ENCODE peak calls at places on chromosomes 7 and 10, in ten cellular contexts. One of them, this sample, is unnamed.

GRCh38 chr7:74183653-74184450 is 9.7 kb downstream of the EIF4H start:
- DNase-seq in activated CD8-positive, alpha-beta T cell treated with anti-CD3 and anti-CD28 coated beads for 36 hours: peak
- DNase-seq in Calu3: peak
- DNase-seq in B cell: no peak
- DNase-seq in prostate gland: no peak
- DNase-seq in activated T-helper 9 cell treated with anti-CD3 and anti-CD28 coated beads, Interleukin-2, amount 50 U/mL, for 16 hours: no peak
- DNase-seq in T-helper 1 cell: no peak
- DNase-seq in effector CD8-positive, alpha-beta T cell: no peak
- DNase-seq in RWPE1: no peak
- DNase-seq in body of pancreas: no peak
- DNase-seq in this sample: no peak

GRCh38 chr10:60817135-60817805 is 39.0 kb downstream of the CDK1 start:
- DNase-seq in RWPE1: no peak
- DNase-seq in activated CD8-positive, alpha-beta T cell treated with anti-CD3 and anti-CD28 coated beads for 36 hours: no peak
- DNase-seq in T-helper 1 cell: no peak
- DNase-seq in prostate gland: peak
- DNase-seq in activated T-helper 9 cell treated with anti-CD3 and anti-CD28 coated beads, Interleukin-2, amount 50 U/mL, for 16 hours: no peak
- DNase-seq in B cell: no peak
- DNase-seq in Calu3: no peak
- DNase-seq in body of pancreas: peak
- DNase-seq in effector CD8-positive, alpha-beta T cell: no peak
- DNase-seq in this sample: no peak

GRCh38 chr10:43049081-43049551 is 27.8 kb upstream of the RET start:
- DNase-seq in body of pancreas: no peak
- DNase-seq in T-helper 1 cell: no peak
- DNase-seq in effector CD8-positive, alpha-beta T cell: no peak
- DNase-seq in prostate gland: no peak
- DNase-seq in activated CD8-positive, alpha-beta T cell treated with anti-CD3 and anti-CD28 coated beads for 36 hours: no peak
- DNase-seq in B cell: no peak
- DNase-seq in RWPE1: no peak
- DNase-seq in Calu3: no peak
- DNase-seq in activated T-helper 9 cell treated with anti-CD3 and anti-CD28 coated beads, Interleukin-2, amount 50 U/mL, for 16 hours: no peak
- DNase-seq in this sample: no peak

GRCh38 chr7:81676105-81676811 is 93.6 kb downstream of the HGF start:
- DNase-seq in T-helper 1 cell: no peak
- DNase-seq in B cell: no peak
- DNase-seq in activated T-helper 9 cell treated with anti-CD3 and anti-CD28 coated beads, Interleukin-2, amount 50 U/mL, for 16 hours: no peak
- DNase-seq in activated CD8-positive, alpha-beta T cell treated with anti-CD3 and anti-CD28 coated beads for 36 hours: no peak
- DNase-seq in Calu3: no peak
- DNase-seq in body of pancreas: no peak
- DNase-seq in effector CD8-positive, alpha-beta T cell: no peak
- DNase-seq in RWPE1: no peak
- DNase-seq in prostate gland: no peak
- DNase-seq in this sample: no peak

GRCh38 chr10:74079914-74080590 is 70.6 kb downstream of the AP3M1 start:
- DNase-seq in activated T-helper 9 cell treated with anti-CD3 and anti-CD28 coated beads, Interleukin-2, amount 50 U/mL, for 16 hours: no peak
- DNase-seq in activated CD8-positive, alpha-beta T cell treated with anti-CD3 and anti-CD28 coated beads for 36 hours: no peak
- DNase-seq in effector CD8-positive, alpha-beta T cell: no peak
- DNase-seq in B cell: no peak
- DNase-seq in Calu3: no peak
- DNase-seq in T-helper 1 cell: no peak
- DNase-seq in prostate gland: no peak
- DNase-seq in body of pancreas: no peak
- DNase-seq in RWPE1: peak
- DNase-seq in this sample: no peak

GRCh38 chr10:123677556-123677955 is 11.4 kb downstream of the GPR26 start:
- DNase-seq in RWPE1: no peak
- DNase-seq in Calu3: no peak
- DNase-seq in T-helper 1 cell: no peak
- DNase-seq in body of pancreas: no peak
- DNase-seq in activated CD8-positive, alpha-beta T cell treated with anti-CD3 and anti-CD28 coated beads for 36 hours: no peak
- DNase-seq in effector CD8-positive, alpha-beta T cell: no peak
- DNase-seq in prostate gland: no peak
- DNase-seq in activated T-helper 9 cell treated with anti-CD3 and anti-CD28 coated beads, Interleukin-2, amount 50 U/mL, for 16 hours: no peak
- DNase-seq in B cell: no peak
- DNase-seq in this sample: no peak

GRCh38 chr7:19026888-19027287 is 90.5 kb downstream of the TWIST1 start:
- DNase-seq in activated T-helper 9 cell treated with anti-CD3 and anti-CD28 coated beads, Interleukin-2, amount 50 U/mL, for 16 hours: no peak
- DNase-seq in prostate gland: no peak
- DNase-seq in T-helper 1 cell: no peak
- DNase-seq in body of pancreas: no peak
- DNase-seq in RWPE1: peak
- DNase-seq in B cell: no peak
- DNase-seq in Calu3: no peak
- DNase-seq in activated CD8-positive, alpha-beta T cell treated with anti-CD3 and anti-CD28 coated beads for 36 hours: no peak
- DNase-seq in effector CD8-positive, alpha-beta T cell: no peak
- DNase-seq in this sample: no peak

GRCh38 chr7:51150193-51150592 is 166.4 kb downstream of the COBL start:
- DNase-seq in prostate gland: no peak
- DNase-seq in effector CD8-positive, alpha-beta T cell: no peak
- DNase-seq in activated CD8-positive, alpha-beta T cell treated with anti-CD3 and anti-CD28 coated beads for 36 hours: no peak
- DNase-seq in B cell: no peak
- DNase-seq in body of pancreas: no peak
- DNase-seq in Calu3: no peak
- DNase-seq in T-helper 1 cell: no peak
- DNase-seq in activated T-helper 9 cell treated with anti-CD3 and anti-CD28 coated beads, Interleukin-2, amount 50 U/mL, for 16 hours: no peak
- DNase-seq in RWPE1: no peak
- DNase-seq in this sample: no peak

GRCh38 chr7:2472744-2473143 is 3.5 kb downstream of the GRIFIN start:
- DNase-seq in activated T-helper 9 cell treated with anti-CD3 and anti-CD28 coated beads, Interleukin-2, amount 50 U/mL, for 16 hours: no peak
- DNase-seq in body of pancreas: no peak
- DNase-seq in B cell: no peak
- DNase-seq in T-helper 1 cell: no peak
- DNase-seq in RWPE1: no peak
- DNase-seq in Calu3: no peak
- DNase-seq in prostate gland: no peak
- DNase-seq in effector CD8-positive, alpha-beta T cell: no peak
- DNase-seq in activated CD8-positive, alpha-beta T cell treated with anti-CD3 and anti-CD28 coated beads for 36 hours: no peak
- DNase-seq in this sample: no peak

GRCh38 chr10:132861884-132862461 is 76.0 kb upstream of the NKX6-2 start:
- DNase-seq in prostate gland: no peak
- DNase-seq in RWPE1: no peak
- DNase-seq in Calu3: no peak
- DNase-seq in body of pancreas: no peak
- DNase-seq in B cell: no peak
- DNase-seq in effector CD8-positive, alpha-beta T cell: no peak
- DNase-seq in activated T-helper 9 cell treated with anti-CD3 and anti-CD28 coated beads, Interleukin-2, amount 50 U/mL, for 16 hours: no peak
- DNase-seq in T-helper 1 cell: no peak
- DNase-seq in activated CD8-positive, alpha-beta T cell treated with anti-CD3 and anti-CD28 coated beads for 36 hours: no peak
- DNase-seq in this sample: no peak

GRCh38 chr10:115956225-115957009 is 316.6 kb downstream of the GFRA1 start:
- DNase-seq in RWPE1: no peak
- DNase-seq in B cell: no peak
- DNase-seq in effector CD8-positive, alpha-beta T cell: no peak
- DNase-seq in activated CD8-positive, alpha-beta T cell treated with anti-CD3 and anti-CD28 coated beads for 36 hours: no peak
- DNase-seq in prostate gland: no peak
- DNase-seq in body of pancreas: no peak
- DNase-seq in activated T-helper 9 cell treated with anti-CD3 and anti-CD28 coated beads, Interleukin-2, amount 50 U/mL, for 16 hours: no peak
- DNase-seq in T-helper 1 cell: no peak
- DNase-seq in Calu3: no peak
- DNase-seq in this sample: no peak

GRCh38 chr10:26703096-26703495 is 5.6 kb downstream of the PDSS1 start:
- DNase-seq in body of pancreas: no peak
- DNase-seq in B cell: no peak
- DNase-seq in prostate gland: no peak
- DNase-seq in effector CD8-positive, alpha-beta T cell: no peak
- DNase-seq in RWPE1: no peak
- DNase-seq in activated CD8-positive, alpha-beta T cell treated with anti-CD3 and anti-CD28 coated beads for 36 hours: no peak
- DNase-seq in Calu3: no peak
- DNase-seq in T-helper 1 cell: no peak
- DNase-seq in activated T-helper 9 cell treated with anti-CD3 and anti-CD28 coated beads, Interleukin-2, amount 50 U/mL, for 16 hours: no peak
- DNase-seq in this sample: no peak

GRCh38 chr7:94414481-94414880 is 19.8 kb downstream of the COL1A2 start:
- DNase-seq in Calu3: no peak
- DNase-seq in effector CD8-positive, alpha-beta T cell: no peak
- DNase-seq in RWPE1: no peak
- DNase-seq in prostate gland: no peak
- DNase-seq in T-helper 1 cell: no peak
- DNase-seq in body of pancreas: no peak
- DNase-seq in activated T-helper 9 cell treated with anti-CD3 and anti-CD28 coated beads, Interleukin-2, amount 50 U/mL, for 16 hours: no peak
- DNase-seq in B cell: no peak
- DNase-seq in activated CD8-positive, alpha-beta T cell treated with anti-CD3 and anti-CD28 coated beads for 36 hours: no peak
- DNase-seq in this sample: no peak

GRCh38 chr7:50268990-50269389 is 35.5 kb upstream of the IKZF1 start:
- DNase-seq in effector CD8-positive, alpha-beta T cell: no peak
- DNase-seq in activated CD8-positive, alpha-beta T cell treated with anti-CD3 and anti-CD28 coated beads for 36 hours: no peak
- DNase-seq in T-helper 1 cell: no peak
- DNase-seq in B cell: no peak
- DNase-seq in RWPE1: no peak
- DNase-seq in prostate gland: no peak
- DNase-seq in activated T-helper 9 cell treated with anti-CD3 and anti-CD28 coated beads, Interleukin-2, amount 50 U/mL, for 16 hours: no peak
- DNase-seq in body of pancreas: no peak
- DNase-seq in Calu3: no peak
- DNase-seq in this sample: no peak

GRCh38 chr10:130400890-130401289 is 264.7 kb downstream of the GLRX3 start:
- DNase-seq in effector CD8-positive, alpha-beta T cell: no peak
- DNase-seq in B cell: no peak
- DNase-seq in activated CD8-positive, alpha-beta T cell treated with anti-CD3 and anti-CD28 coated beads for 36 hours: no peak
- DNase-seq in prostate gland: no peak
- DNase-seq in Calu3: no peak
- DNase-seq in body of pancreas: no peak
- DNase-seq in activated T-helper 9 cell treated with anti-CD3 and anti-CD28 coated beads, Interleukin-2, amount 50 U/mL, for 16 hours: no peak
- DNase-seq in T-helper 1 cell: no peak
- DNase-seq in RWPE1: no peak
- DNase-seq in this sample: no peak

GRCh38 chr10:585502-585901 is 104.0 kb downstream of the DIP2C start:
- DNase-seq in Calu3: no peak
- DNase-seq in RWPE1: no peak
- DNase-seq in effector CD8-positive, alpha-beta T cell: no peak
- DNase-seq in activated CD8-positive, alpha-beta T cell treated with anti-CD3 and anti-CD28 coated beads for 36 hours: no peak
- DNase-seq in T-helper 1 cell: no peak
- DNase-seq in prostate gland: no peak
- DNase-seq in body of pancreas: no peak
- DNase-seq in activated T-helper 9 cell treated with anti-CD3 and anti-CD28 coated beads, Interleukin-2, amount 50 U/mL, for 16 hours: no peak
- DNase-seq in B cell: no peak
- DNase-seq in this sample: no peak

GRCh38 chr7:137816696-137817320 is 30.0 kb downstream of the DGKI start:
- DNase-seq in body of pancreas: no peak
- DNase-seq in activated T-helper 9 cell treated with anti-CD3 and anti-CD28 coated beads, Interleukin-2, amount 50 U/mL, for 16 hours: no peak
- DNase-seq in Calu3: no peak
- DNase-seq in effector CD8-positive, alpha-beta T cell: no peak
- DNase-seq in prostate gland: no peak
- DNase-seq in B cell: no peak
- DNase-seq in activated CD8-positive, alpha-beta T cell treated with anti-CD3 and anti-CD28 coated beads for 36 hours: no peak
- DNase-seq in RWPE1: no peak
- DNase-seq in T-helper 1 cell: no peak
- DNase-seq in this sample: no peak

GRCh38 chr10:61989995-61990760 is 88.7 kb downstream of the ARID5B start:
- DNase-seq in body of pancreas: no peak
- DNase-seq in Calu3: no peak
- DNase-seq in effector CD8-positive, alpha-beta T cell: no peak
- DNase-seq in prostate gland: no peak
- DNase-seq in activated T-helper 9 cell treated with anti-CD3 and anti-CD28 coated beads, Interleukin-2, amount 50 U/mL, for 16 hours: no peak
- DNase-seq in activated CD8-positive, alpha-beta T cell treated with anti-CD3 and anti-CD28 coated beads for 36 hours: no peak
- DNase-seq in T-helper 1 cell: no peak
- DNase-seq in B cell: no peak
- DNase-seq in RWPE1: no peak
- DNase-seq in this sample: no peak

GRCh38 chr10:7956508-7956907 is 98.0 kb upstream of the GATA3 start:
- DNase-seq in T-helper 1 cell: no peak
- DNase-seq in body of pancreas: no peak
- DNase-seq in RWPE1: peak
- DNase-seq in B cell: peak
- DNase-seq in Calu3: no peak
- DNase-seq in activated CD8-positive, alpha-beta T cell treated with anti-CD3 and anti-CD28 coated beads for 36 hours: no peak
- DNase-seq in activated T-helper 9 cell treated with anti-CD3 and anti-CD28 coated beads, Interleukin-2, amount 50 U/mL, for 16 hours: no peak
- DNase-seq in effector CD8-positive, alpha-beta T cell: no peak
- DNase-seq in prostate gland: no peak
- DNase-seq in this sample: no peak

GRCh38 chr10:21473541-21473940 is 51.9 kb downstream of the SKIDA1 start:
- DNase-seq in body of pancreas: no peak
- DNase-seq in T-helper 1 cell: no peak
- DNase-seq in B cell: no peak
- DNase-seq in prostate gland: no peak
- DNase-seq in activated CD8-positive, alpha-beta T cell treated with anti-CD3 and anti-CD28 coated beads for 36 hours: no peak
- DNase-seq in RWPE1: no peak
- DNase-seq in activated T-helper 9 cell treated with anti-CD3 and anti-CD28 coated beads, Interleukin-2, amount 50 U/mL, for 16 hours: no peak
- DNase-seq in effector CD8-positive, alpha-beta T cell: no peak
- DNase-seq in Calu3: no peak
- DNase-seq in this sample: no peak

GRCh38 chr7:34281260-34281659 is 375.9 kb downstream of the BMPER start:
- DNase-seq in body of pancreas: no peak
- DNase-seq in RWPE1: peak
- DNase-seq in Calu3: peak
- DNase-seq in T-helper 1 cell: no peak
- DNase-seq in activated T-helper 9 cell treated with anti-CD3 and anti-CD28 coated beads, Interleukin-2, amount 50 U/mL, for 16 hours: no peak
- DNase-seq in activated CD8-positive, alpha-beta T cell treated with anti-CD3 and anti-CD28 coated beads for 36 hours: no peak
- DNase-seq in B cell: no peak
- DNase-seq in effector CD8-positive, alpha-beta T cell: no peak
- DNase-seq in prostate gland: no peak
- DNase-seq in this sample: no peak

GRCh38 chr7:73734619-73735525 is 3.7 kb downstream of the ABHD11 start:
- DNase-seq in B cell: peak
- DNase-seq in Calu3: peak
- DNase-seq in prostate gland: peak
- DNase-seq in activated T-helper 9 cell treated with anti-CD3 and anti-CD28 coated beads, Interleukin-2, amount 50 U/mL, for 16 hours: peak
- DNase-seq in RWPE1: peak
- DNase-seq in T-helper 1 cell: peak
- DNase-seq in body of pancreas: peak
- DNase-seq in effector CD8-positive, alpha-beta T cell: peak
- DNase-seq in activated CD8-positive, alpha-beta T cell treated with anti-CD3 and anti-CD28 coated beads for 36 hours: peak
- DNase-seq in this sample: peak

GRCh38 chr7:50822716-50823115 is 40.0 kb upstream of the GRB10 start:
- DNase-seq in activated T-helper 9 cell treated with anti-CD3 and anti-CD28 coated beads, Interleukin-2, amount 50 U/mL, for 16 hours: no peak
- DNase-seq in Calu3: no peak
- DNase-seq in body of pancreas: no peak
- DNase-seq in activated CD8-positive, alpha-beta T cell treated with anti-CD3 and anti-CD28 coated beads for 36 hours: no peak
- DNase-seq in RWPE1: no peak
- DNase-seq in T-helper 1 cell: no peak
- DNase-seq in prostate gland: no peak
- DNase-seq in effector CD8-positive, alpha-beta T cell: no peak
- DNase-seq in B cell: no peak
- DNase-seq in this sample: no peak